ENCODE peak calls at places on chromosomes 2 and 18, in six cellular contexts. H, T, K, R, F and I are unnamed samples.

GRCh38 chr18:48552130-48552529 is 13.3 kb downstream of the CTIF start:
- DNase-seq in R (no peak), K (no peak), F (no peak), H (no peak), T (no peak), I (no peak)

GRCh38 chr2:64770781-64771334 is 117.1 kb upstream of the SERTAD2 start:
- DNase-seq in R (peak), H (no peak), F (no peak), K (no peak), T (no peak), I (no peak)

GRCh38 chr2:241025639-241026038 is 27.2 kb downstream of the SNED1 start:
- DNase-seq in T (no peak), F (no peak), H (no peak), R (no peak), K (no peak), I (no peak)

GRCh38 chr2:159989249-159989648 is 73.2 kb downstream of the PLA2R1 start:
- DNase-seq in R (no peak), T (no peak), F (no peak), K (no peak), H (no peak), I (no peak)

GRCh38 chr18:1663879-1664705 is 759.4 kb downstream of the ADCYAP1 start:
- DNase-seq in R (no peak), K (no peak), F (peak), T (peak), H (peak), I (no peak)

GRCh38 chr2:120740765-120741513 is 5.3 kb downstream of the GLI2 start:
- DNase-seq in F (no peak), R (no peak), H (peak), T (no peak), K (peak), I (peak)

GRCh38 chr18:681985-682384 is 24.5 kb downstream of the TYMS start:
- DNase-seq in F (no peak), T (no peak), H (no peak), R (no peak), K (no peak), I (no peak)

GRCh38 chr2:18891598-18892345 is 302.4 kb upstream of the NT5C1B start:
- DNase-seq in R (no peak), T (no peak), K (no peak), F (no peak), H (no peak), I (no peak)

GRCh38 chr2:29322011-29322410 is 206.8 kb downstream of the CLIP4 start:
- DNase-seq in H (no peak), R (no peak), T (no peak), K (no peak), F (no peak), I (no peak)

GRCh38 chr2:84486436-84487115 is 27.5 kb upstream of the SUCLG1 start:
- DNase-seq in T (peak), K (no peak), F (no peak), R (no peak), H (peak), I (no peak)

GRCh38 chr2:56583796-56584313 is 400.1 kb downstream of the CCDC85A start:
- DNase-seq in K (no peak), H (no peak), F (no peak), T (no peak), R (no peak), I (no peak)

GRCh38 chr2:71882949-71883472 is 264.7 kb downstream of the CYP26B1 start:
- DNase-seq in K (no peak), H (peak), F (peak), T (peak), R (peak), I (peak)

GRCh38 chr18:39751926-39752325 is 2186.3 kb upstream of the CELF4 start:
- DNase-seq in H (no peak), T (no peak), R (no peak), K (no peak), F (no peak), I (no peak)

GRCh38 chr2:121821476-121822158 is 66.2 kb downstream of the TSN start:
- DNase-seq in T (no peak), K (no peak), F (no peak), H (no peak), R (no peak), I (no peak)

GRCh38 chr2:209868595-209868994 is 97.0 kb downstream of the UNC80 start:
- DNase-seq in H (no peak), F (no peak), T (no peak), K (no peak), R (no peak), I (no peak)

GRCh38 chr2:25491003-25491696 is 149.4 kb upstream of the DNMT3A start:
- DNase-seq in F (no peak), T (no peak), H (peak), K (no peak), R (no peak), I (no peak)

GRCh38 chr2:72276356-72276755 is 128.7 kb upstream of the CYP26B1 start:
- DNase-seq in R (no peak), T (no peak), H (no peak), K (no peak), F (no peak), I (no peak)

GRCh38 chr2:178415979-178416378 is 35.0 kb downstream of the PRKRA start:
- DNase-seq in T (no peak), F (no peak), K (no peak), R (no peak), H (no peak), I (no peak)
- H3K4me3 ChIP-seq in T (no peak), F (no peak), K (no peak), R (no peak), H (no peak), I (no peak)

DNA sequence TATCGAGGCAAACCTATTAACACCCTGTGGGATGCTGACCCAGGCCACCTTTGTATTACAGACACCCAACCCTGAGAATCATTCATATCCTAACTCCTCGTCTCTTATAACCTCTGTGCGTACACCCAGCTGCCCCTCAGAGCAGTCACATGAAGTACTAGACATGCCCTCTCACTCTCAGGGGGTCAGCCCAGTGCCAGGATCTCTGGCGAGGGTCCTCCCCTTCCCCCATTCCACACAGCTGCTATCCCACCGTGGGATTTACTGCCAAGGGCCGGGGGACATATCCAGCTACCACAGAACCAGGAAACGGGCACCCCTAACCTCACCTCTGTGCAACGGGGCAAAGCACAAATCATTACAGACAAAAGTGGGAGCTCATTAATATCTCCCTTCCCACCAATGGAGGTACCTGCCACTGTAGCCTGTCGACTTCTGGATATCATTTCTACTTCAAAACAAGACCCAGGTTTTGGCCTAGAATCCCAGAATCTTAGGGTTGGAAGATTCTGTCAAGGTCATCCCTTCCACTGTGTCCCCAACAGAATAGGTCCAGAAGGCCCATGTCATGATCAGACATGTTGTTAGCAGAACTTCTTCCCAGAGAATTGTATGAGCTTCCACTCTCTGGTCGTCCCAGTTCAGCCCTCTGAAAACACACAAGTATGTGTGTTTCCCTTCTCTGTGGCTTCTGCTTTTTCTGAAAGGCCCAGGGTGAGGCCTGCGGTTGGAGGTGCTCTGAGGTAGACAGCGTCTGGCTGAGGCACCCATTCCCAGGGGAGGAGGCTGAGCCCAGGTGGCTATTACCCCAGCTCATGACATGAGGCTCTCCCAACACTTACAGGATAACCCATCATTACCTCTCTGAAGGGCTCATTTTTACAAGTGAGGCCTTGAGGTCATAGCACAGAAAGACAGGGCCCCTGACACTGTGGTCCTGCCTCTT is 1.7 kb downstream of the TMBIM1 start:
- DNase-seq in R (peak), H (no peak), F (no peak), K (no peak), T (no peak), I (peak)
- TF ChIP-seq EP300 in R (no peak), H (no peak), F (no peak), K (no peak), T (no peak), I (no peak)

GRCh38 chr2:149018971-149019370 is 19.5 kb upstream of the LYPD6B start:
- DNase-seq in K (no peak), T (no peak), F (no peak), H (no peak), R (no peak), I (no peak)
- H3K4me3 ChIP-seq in K (no peak), T (no peak), F (no peak), H (no peak), R (no peak), I (no peak)

GRCh38 chr2:204722207-204722606 is 176.9 kb downstream of the PARD3B start:
- DNase-seq in K (no peak), T (no peak), H (no peak), F (no peak), R (no peak), I (no peak)

GRCh38 chr2:204726831-204727230 is 181.6 kb downstream of the PARD3B start:
- DNase-seq in R (no peak), K (no peak), F (no peak), H (no peak), T (no peak), I (no peak)

GRCh38 chr2:204722691-204723090 is 177.4 kb downstream of the PARD3B start:
- DNase-seq in R (no peak), H (no peak), K (no peak), F (no peak), T (no peak), I (no peak)

GRCh38 chr2:204727368-204727767 is 182.1 kb downstream of the PARD3B start:
- DNase-seq in F (no peak), H (no peak), T (no peak), R (no peak), K (no peak), I (no peak)

GRCh38 chr2:204725693-204726092 is 180.4 kb downstream of the PARD3B start:
- DNase-seq in K (no peak), F (no peak), R (no peak), H (no peak), T (no peak), I (no peak)
- TF ChIP-seq EP300 in K (no peak), F (no peak), R (no peak), H (no peak), T (no peak), I (no peak)

GRCh38 chr2:75194184-75194868 is 5.0 kb downstream of the TACR1 start:
- DNase-seq in T (no peak), K (no peak), F (no peak), R (no peak), H (no peak), I (no peak)

GRCh38 chr2:75195076-75195691 is 4.1 kb downstream of the TACR1 start:
- DNase-seq in K (no peak), H (no peak), F (no peak), T (no peak), R (no peak), I (no peak)

GRCh38 chr2:75186829-75187228 is 12.5 kb downstream of the TACR1 start:
- DNase-seq in H (no peak), T (no peak), K (no peak), R (no peak), F (no peak), I (no peak)

GRCh38 chr2:75190271-75190990 is 8.9 kb downstream of the TACR1 start:
- DNase-seq in R (no peak), K (no peak), F (no peak), T (no peak), H (no peak), I (no peak)

DNA sequence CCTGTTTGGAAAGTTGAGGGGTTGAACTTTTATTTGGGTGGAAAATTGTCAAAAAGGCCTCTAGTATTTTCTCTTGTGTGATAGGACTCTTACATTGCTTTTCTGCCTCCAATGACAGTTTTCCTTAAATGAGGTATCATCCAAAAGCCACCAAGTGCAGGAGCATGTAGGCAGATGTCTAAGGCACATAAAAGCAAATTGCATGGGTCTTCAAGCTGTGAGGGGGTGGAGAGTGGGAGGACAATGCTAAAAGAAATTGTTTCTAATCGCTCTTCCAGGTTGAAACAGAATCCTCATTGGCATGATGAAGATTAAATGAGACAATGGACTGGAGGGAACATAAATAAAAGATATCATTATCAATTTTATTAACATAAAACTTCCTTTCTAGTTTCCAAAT is 6.8 kb downstream of the TACR1 start:
- DNase-seq in H (no peak), K (no peak), T (no peak), F (no peak), R (no peak), I (no peak)
- H3K4me3 ChIP-seq in H (no peak), K (no peak), T (no peak), F (no peak), R (no peak), I (no peak)